ENCODE peak calls at places on chromosomes 7 and 10, in eight cellular contexts. H is colonic mucosa, U is H9, R is epithelial cell of esophagus, S is transverse colon, L is heart left ventricle, N is IMR-90, Z is fibroblast of mammary gland. X is an unnamed sample.

GRCh38 chr7:110856704-110857103 is 234.2 kb upstream of the LRRN3 start:
- DNase-seq in H (no peak), U (no peak), R (peak; percentile 14), S (no peak), L (no peak), N (peak; percentile 50), Z (peak; percentile 37), X (no peak)

GRCh38 chr7:91112902-91113321 is 151.3 kb upstream of the FZD1 start:
- DNase-seq in H (no peak), U (no peak), R (peak; percentile 9), S (no peak), L (no peak), N (peak; percentile 82), Z (peak; percentile 16), X (no peak)

GRCh38 chr10:3422282-3422681 is 249.7 kb upstream of the PITRM1 start:
- DNase-seq in H (no peak), U (no peak), R (no peak), S (no peak), L (no peak), N (no peak), Z (no peak), X (peak; percentile 17)

GRCh38 chr7:90455163-90456030 is 14.0 kb upstream of the PTTG1IP2 start:
- DNase-seq in H (peak; percentile 33), U (no peak), R (peak; percentile 54), S (no peak), L (no peak), N (peak; percentile 57), Z (peak; percentile 60), X (peak; percentile 8)

GRCh38 chr10:48309711-48310226 is 3.3 kb downstream of the MAPK8 start:
- DNase-seq in H (no peak), U (no peak), R (peak; percentile 65), S (no peak), L (no peak), N (peak; percentile 64), Z (peak; percentile 55), X (no peak)

GRCh38 chr10:71085689-71086438 is 126.5 kb upstream of the UNC5B start:
- DNase-seq in H (peak; percentile 7), U (peak; percentile 23), R (no peak), S (peak; percentile 3), L (peak; percentile 8), N (no peak), Z (no peak), X (no peak)

GRCh38 chr7:91265693-91266066 is 1.4 kb downstream of the FZD1 start:
- DNase-seq in H (peak; percentile 28), U (peak; percentile 39), R (peak; percentile 42), S (peak; percentile 24), L (peak; percentile 18), N (no peak), Z (no peak), X (no peak)

GRCh38 chr7:108135446-108136190 is 5.5 kb upstream of the LAMB4 start:
- DNase-seq in H (no peak), U (no peak), R (no peak), S (no peak), L (no peak), N (no peak), Z (no peak), X (peak; percentile 74)

GRCh38 chr7:16295558-16295957 is 125.8 kb downstream of the CRPPA start:
- DNase-seq in H (no peak), U (no peak), R (no peak), S (no peak), L (no peak), N (no peak), Z (peak; percentile 1), X (no peak)

GRCh38 chr10:95920798-95921426 is 13.1 kb downstream of the CC2D2B start:
- DNase-seq in H (no peak), U (peak; percentile 33), R (no peak), S (no peak), L (no peak), N (no peak), Z (no peak), X (no peak)

GRCh38 chr7:140696679-140697446 is at the start of gene NDUFB2:
- DNase-seq in H (peak; percentile 85), U (peak; percentile 89), R (peak; percentile 81), S (peak; percentile 81), L (peak; percentile 75), N (peak; percentile 76), Z (peak; percentile 71), X (peak; percentile 79)
- TF ChIP-seq CTCF in H (no peak), U (no peak), R (no peak), S (no peak), L (no peak), N (no peak), Z (no peak), X (no peak)

DNA sequence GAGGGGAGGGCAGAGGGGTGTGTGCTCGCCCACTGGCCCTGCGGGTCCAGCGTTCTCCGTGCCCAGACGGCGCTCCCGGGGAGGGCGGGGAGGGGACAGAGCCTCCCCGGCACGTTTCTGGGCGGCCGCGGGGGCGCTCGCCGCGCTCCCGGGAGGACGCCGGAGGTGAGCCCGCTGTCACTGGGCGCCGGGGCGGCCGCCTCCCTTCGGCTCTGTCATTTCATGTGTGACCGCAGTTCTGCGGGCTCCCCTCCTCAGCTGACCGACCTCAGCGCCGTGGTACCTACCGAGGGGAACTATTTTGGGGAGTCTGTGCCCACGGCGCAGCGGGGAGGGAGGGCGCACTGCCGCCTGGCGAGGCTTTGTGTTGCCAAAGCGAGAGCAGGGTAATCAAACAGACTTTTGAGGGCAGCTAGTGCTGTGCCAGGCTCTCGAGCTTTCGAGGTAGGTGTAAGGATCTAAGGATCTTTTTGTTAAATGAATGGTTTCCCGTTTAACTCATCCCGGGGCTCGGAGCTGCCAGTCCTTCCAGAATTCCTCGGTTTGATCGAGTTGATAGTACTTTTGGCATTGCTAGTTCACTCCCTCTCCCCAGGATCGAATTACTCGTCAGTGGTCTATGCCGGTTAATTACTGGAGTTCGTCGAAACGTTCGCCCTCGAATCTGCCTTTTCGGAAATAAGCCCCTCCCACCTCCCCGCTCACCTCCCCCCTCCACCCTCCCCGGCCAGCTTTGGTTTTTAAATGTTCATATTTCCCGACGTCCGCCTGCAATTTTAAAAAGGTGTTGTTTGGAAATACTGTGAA is 1.9 kb downstream of the ARID5B start:
- DNase-seq in H (peak; percentile 74), U (peak; percentile 61), R (peak; percentile 67), S (peak; percentile 76), L (peak; percentile 58), N (peak; percentile 55), Z (peak; percentile 59), X (peak; percentile 87)
- TF ChIP-seq CTCF in H (peak; percentile 17), U (peak; percentile 26), R (peak; percentile 22), S (peak; percentile 30), L (peak; percentile 46), N (peak; percentile 11), Z (no peak), X (no peak)

GRCh38 chr7:106037489-106038176 is 74.5 kb downstream of the SYPL1 start:
- DNase-seq in H (no peak), U (no peak), R (no peak), S (no peak), L (no peak), N (no peak), Z (no peak), X (no peak)

GRCh38 chr7:106038289-106038688 is 73.8 kb downstream of the SYPL1 start:
- DNase-seq in H (no peak), U (no peak), R (no peak), S (no peak), L (no peak), N (no peak), Z (no peak), X (no peak)

GRCh38 chr7:106038916-106039315 is 73.2 kb downstream of the SYPL1 start:
- DNase-seq in H (no peak), U (no peak), R (no peak), S (no peak), L (no peak), N (no peak), Z (no peak), X (no peak)

GRCh38 chr7:106041140-106041717 is 70.9 kb downstream of the SYPL1 start:
- DNase-seq in H (no peak), U (peak; percentile 83), R (peak; percentile 39), S (no peak), L (no peak), N (peak; percentile 29), Z (peak; percentile 45), X (peak; percentile 50)

DNA sequence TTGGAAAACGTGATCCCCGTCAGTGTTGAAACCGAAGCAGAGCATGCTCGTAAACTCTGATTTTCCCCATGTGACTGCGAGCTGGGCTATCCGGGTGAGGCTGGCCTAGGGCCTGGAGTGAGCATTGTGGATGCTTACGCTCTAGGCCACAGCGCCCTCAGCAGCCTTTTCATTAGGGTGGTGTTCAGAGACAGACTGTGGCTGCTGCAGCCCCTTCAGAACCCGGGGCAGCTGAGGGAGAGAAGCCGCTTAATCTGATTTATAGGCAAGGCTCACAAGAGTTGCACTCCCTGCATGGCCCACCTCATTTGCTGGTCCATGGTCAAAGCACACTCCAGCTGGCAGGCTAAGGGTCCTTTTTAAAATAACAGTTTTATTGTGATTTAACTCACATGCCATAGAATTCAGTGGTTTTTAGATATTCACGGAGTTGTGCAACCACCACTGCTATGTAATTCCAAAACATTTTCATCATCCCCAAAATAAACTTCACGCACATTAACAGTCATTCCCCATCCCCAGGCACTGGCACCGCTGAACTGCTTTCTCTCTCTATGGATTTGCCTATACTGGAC is 72.5 kb downstream of the SYPL1 start:
- DNase-seq in H (no peak), U (peak; percentile 67), R (no peak), S (peak; percentile 26), L (no peak), N (peak; percentile 92), Z (peak; percentile 76), X (no peak)
- TF ChIP-seq CTCF in H (no peak), U (peak; percentile 55), R (no peak), S (no peak), L (no peak), N (peak; percentile 34), Z (no peak), X (no peak)

GRCh38 chr7:158357106-158357897 is 230.3 kb downstream of the PTPRN2 start:
- DNase-seq in H (no peak), U (no peak), R (no peak), S (no peak), L (no peak), N (no peak), Z (no peak), X (no peak)

GRCh38 chr7:158354861-158355260 is 232.8 kb downstream of the PTPRN2 start:
- DNase-seq in H (no peak), U (no peak), R (no peak), S (no peak), L (no peak), N (no peak), Z (no peak), X (no peak)

GRCh38 chr7:158356454-158356853 is 231.2 kb downstream of the PTPRN2 start:
- DNase-seq in H (no peak), U (no peak), R (no peak), S (no peak), L (no peak), N (no peak), Z (no peak), X (no peak)

GRCh38 chr7:158353606-158354570 is 233.7 kb downstream of the PTPRN2 start:
- DNase-seq in H (peak; percentile 30), U (peak; percentile 78), R (peak; percentile 40), S (peak; percentile 19), L (no peak), N (no peak), Z (peak; percentile 7), X (peak; percentile 40)

DNA sequence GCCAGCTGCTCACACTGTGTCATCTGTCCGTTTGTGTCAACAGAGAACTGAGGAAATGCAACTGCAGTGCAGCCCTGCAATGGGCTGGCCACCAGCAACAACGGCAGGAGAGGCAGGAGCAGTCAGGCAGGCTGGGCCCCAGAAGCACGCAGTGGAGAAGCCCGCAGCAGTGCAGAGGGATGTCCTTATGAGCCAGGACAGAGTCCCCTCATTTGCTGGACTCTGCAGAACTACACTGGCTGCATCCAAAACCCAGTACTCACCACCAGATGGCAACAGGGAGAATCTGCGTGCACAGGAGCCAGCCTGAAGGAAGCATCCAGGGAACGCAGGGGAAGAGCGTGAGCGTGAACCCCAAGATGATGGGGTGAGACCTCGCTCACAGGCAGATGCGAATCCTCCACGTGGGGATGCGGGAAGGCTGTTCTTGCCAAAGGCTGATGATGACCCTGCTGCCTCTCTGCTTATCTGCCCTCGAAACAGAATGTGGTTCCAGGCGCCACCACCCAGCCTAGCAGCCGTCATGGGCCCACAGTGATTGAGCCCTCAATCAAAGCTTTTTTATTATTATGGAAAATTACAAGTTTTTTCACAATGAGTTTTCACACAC is 232.1 kb downstream of the PTPRN2 start:
- DNase-seq in H (peak; percentile 17), U (peak; percentile 72), R (peak; percentile 29), S (no peak), L (no peak), N (no peak), Z (no peak), X (no peak)
- TF ChIP-seq CTCF in H (no peak), U (peak; percentile 75), R (peak; percentile 16), S (no peak), L (no peak), N (no peak), Z (no peak), X (no peak)

X was measured in activated CD8-positive, alpha-beta T cell treated with anti-CD3 and anti-CD28 coated beads for 36 hours.